ENCODE peak calls at places on chromosomes 12 and 14, in four cellular contexts. X is KBM-7; A is activated CD8-positive, alpha-beta T cell treated with anti-CD3 and anti-CD28 coated beads for 36 hours; L is nephron progenitor cell. Y is an unnamed sample.

GRCh38 chr14:55272922-55273321 is 1.7 kb downstream of the FBXO34 start:
- DNase-seq in X (peak), A (no peak), L (no peak), Y (no peak)

GRCh38 chr12:130776857-130777339 is 60.8 kb upstream of the RIMBP2 start:
- DNase-seq in L (no peak), A (no peak), X (no peak), Y (no peak)

GRCh38 chr12:130086248-130086647 is 76.0 kb upstream of the FZD10 start:
- DNase-seq in A (peak), L (no peak), X (no peak), Y (no peak)

GRCh38 chr14:69882086-69882864 is 3.1 kb downstream of the SMOC1 start:
- DNase-seq in A (no peak), L (no peak), X (no peak), Y (no peak)

GRCh38 chr12:62783881-62784280 is 151.1 kb downstream of the PPM1H start:
- DNase-seq in A (no peak), X (no peak), L (no peak), Y (no peak)

GRCh38 chr14:72738181-72738611 is 155.7 kb downstream of the DPF3 start:
- DNase-seq in A (no peak), X (no peak), L (no peak), Y (no peak)

GRCh38 chr14:92693998-92694780 is 54.2 kb downstream of the LGMN start:
- DNase-seq in A (no peak), L (no peak), X (no peak), Y (no peak)

GRCh38 chr12:56029666-56030293 is 8.9 kb downstream of the IKZF4 start:
- DNase-seq in X (peak), A (peak), L (peak), Y (peak)

GRCh38 chr12:52157566-52158150 is 34.2 kb downstream of the KRT80 start:
- DNase-seq in L (no peak), X (no peak), A (no peak), Y (no peak)

GRCh38 chr12:64603183-64603841 is 7.0 kb upstream of the RASSF3 start:
- DNase-seq in X (no peak), A (no peak), L (no peak), Y (no peak)

GRCh38 chr14:77707355-77707723 is 484 bp downstream of the ALKBH1 start:
- DNase-seq in L (no peak), A (peak), X (peak), Y (peak)

GRCh38 chr12:88401153-88401552 is 179.1 kb downstream of the KITLG start:
- DNase-seq in L (no peak), A (no peak), X (no peak), Y (no peak)

GRCh38 chr12:105681341-105681740 is 350.9 kb downstream of the C12orf75 start:
- DNase-seq in L (no peak), A (no peak), X (no peak), Y (no peak)

GRCh38 chr12:23083267-23083666 is 458.3 kb downstream of the ETNK1 start:
- DNase-seq in L (no peak), A (no peak), X (no peak), Y (no peak)

Y was measured in prostate gland.